ENCODE peak calls at places on chromosome 3, in six cellular contexts. One of them, this sample, is unnamed.

GRCh38 chr3:53079791-53080555 is 34.1 kb upstream of the SFMBT1 start:
- DNase-seq in colonic mucosa: no peak
- DNase-seq in heart right ventricle: no peak
- DNase-seq in lower lobe of right lung: no peak
- DNase-seq in GM23338: no peak
- DNase-seq in cardiac muscle cell: no peak
- DNase-seq in this sample: no peak

GRCh38 chr3:37114251-37115145 is 59.9 kb downstream of the LRRFIP2 start:
- DNase-seq in heart right ventricle: no peak
- DNase-seq in GM23338: no peak
- DNase-seq in cardiac muscle cell: peak; percentile 83
- DNase-seq in lower lobe of right lung: no peak
- DNase-seq in colonic mucosa: no peak
- DNase-seq in this sample: no peak

GRCh38 chr3:193896419-193896818 is 239.5 kb upstream of the HES1 start:
- DNase-seq in heart right ventricle: no peak
- DNase-seq in lower lobe of right lung: no peak
- DNase-seq in colonic mucosa: no peak
- DNase-seq in GM23338: no peak
- DNase-seq in cardiac muscle cell: no peak
- DNase-seq in this sample: no peak

GRCh38 chr3:59257506-59257905 is 207.7 kb upstream of the CFAP20DC start:
- DNase-seq in GM23338: no peak
- DNase-seq in heart right ventricle: no peak
- DNase-seq in cardiac muscle cell: no peak
- DNase-seq in colonic mucosa: no peak
- DNase-seq in lower lobe of right lung: no peak
- DNase-seq in this sample: no peak

GRCh38 chr3:32865364-32865763 is 47.6 kb downstream of the TRIM71 start:
- DNase-seq in lower lobe of right lung: no peak
- DNase-seq in GM23338: no peak
- DNase-seq in cardiac muscle cell: peak; percentile 37
- DNase-seq in colonic mucosa: no peak
- DNase-seq in heart right ventricle: no peak
- DNase-seq in this sample: peak; percentile 32

GRCh38 chr3:134711284-134711683 is 60.5 kb upstream of the KY start:
- DNase-seq in cardiac muscle cell: no peak
- DNase-seq in lower lobe of right lung: no peak
- DNase-seq in GM23338: no peak
- DNase-seq in heart right ventricle: no peak
- DNase-seq in colonic mucosa: no peak
- DNase-seq in this sample: no peak

GRCh38 chr3:107738486-107739183 is 215.9 kb downstream of the BBX start:
- DNase-seq in GM23338: no peak
- DNase-seq in heart right ventricle: no peak
- DNase-seq in cardiac muscle cell: no peak
- DNase-seq in colonic mucosa: no peak
- DNase-seq in lower lobe of right lung: no peak
- DNase-seq in this sample: no peak

GRCh38 chr3:28726840-28727239 is 378.2 kb upstream of the AZI2 start:
- DNase-seq in colonic mucosa: peak; percentile 63
- DNase-seq in cardiac muscle cell: peak; percentile 65
- DNase-seq in heart right ventricle: peak; percentile 23
- DNase-seq in lower lobe of right lung: peak; percentile 53
- DNase-seq in GM23338: peak; percentile 85
- DNase-seq in this sample: peak; percentile 56

GRCh38 chr3:186930143-186930638 is at the start of gene ST6GAL1:
- DNase-seq in GM23338: peak; percentile 93
- DNase-seq in colonic mucosa: peak; percentile 83
- DNase-seq in cardiac muscle cell: peak; percentile 83
- DNase-seq in lower lobe of right lung: peak; percentile 87
- DNase-seq in heart right ventricle: peak; percentile 76
- DNase-seq in this sample: peak; percentile 54

GRCh38 chr3:9135930-9136525 is 113.4 kb downstream of the SRGAP3 start:
- DNase-seq in heart right ventricle: no peak
- DNase-seq in GM23338: peak; percentile 80
- DNase-seq in cardiac muscle cell: no peak
- DNase-seq in colonic mucosa: no peak
- DNase-seq in lower lobe of right lung: no peak
- DNase-seq in this sample: no peak

GRCh38 chr3:126979076-126979628 is 3.8 kb upstream of the PLXNA1 start:
- DNase-seq in GM23338: no peak
- DNase-seq in cardiac muscle cell: no peak
- DNase-seq in lower lobe of right lung: no peak
- DNase-seq in heart right ventricle: no peak
- DNase-seq in colonic mucosa: no peak
- DNase-seq in this sample: no peak

GRCh38 chr3:28745904-28746617 is 397.4 kb upstream of the AZI2 start:
- DNase-seq in lower lobe of right lung: no peak
- DNase-seq in GM23338: no peak
- DNase-seq in heart right ventricle: peak; percentile 38
- DNase-seq in colonic mucosa: no peak
- DNase-seq in cardiac muscle cell: peak; percentile 51
- DNase-seq in this sample: no peak

GRCh38 chr3:31198890-31199289 is 304.4 kb upstream of the GADL1 start:
- DNase-seq in lower lobe of right lung: no peak
- DNase-seq in heart right ventricle: no peak
- DNase-seq in colonic mucosa: no peak
- DNase-seq in GM23338: no peak
- DNase-seq in cardiac muscle cell: no peak
- DNase-seq in this sample: no peak

GRCh38 chr3:86147119-86147518 is 843.8 kb downstream of the VGLL3 start:
- DNase-seq in lower lobe of right lung: no peak
- DNase-seq in colonic mucosa: no peak
- DNase-seq in heart right ventricle: no peak
- DNase-seq in GM23338: peak; percentile 39
- DNase-seq in cardiac muscle cell: no peak
- DNase-seq in this sample: peak; percentile 5

GRCh38 chr3:41477399-41478014 is 278.2 kb downstream of the CTNNB1 start:
- DNase-seq in lower lobe of right lung: no peak
- DNase-seq in colonic mucosa: no peak
- DNase-seq in cardiac muscle cell: no peak
- DNase-seq in GM23338: no peak
- DNase-seq in heart right ventricle: no peak
- DNase-seq in this sample: peak; percentile 26

GRCh38 chr3:55362206-55362960 is 124.7 kb downstream of the WNT5A start:
- DNase-seq in heart right ventricle: no peak
- DNase-seq in colonic mucosa: no peak
- DNase-seq in lower lobe of right lung: no peak
- DNase-seq in GM23338: no peak
- DNase-seq in cardiac muscle cell: peak; percentile 14
- DNase-seq in this sample: no peak

GRCh38 chr3:51621091-51621892 is 49.8 kb upstream of the TEX264 start:
- DNase-seq in colonic mucosa: no peak
- DNase-seq in heart right ventricle: no peak
- DNase-seq in lower lobe of right lung: no peak
- DNase-seq in GM23338: no peak
- DNase-seq in cardiac muscle cell: peak; percentile 58
- DNase-seq in this sample: no peak

GRCh38 chr3:119322523-119323400 is 28.6 kb downstream of the ARHGAP31 start:
- DNase-seq in colonic mucosa: peak; percentile 76
- DNase-seq in GM23338: peak; percentile 90
- DNase-seq in heart right ventricle: peak; percentile 89
- DNase-seq in cardiac muscle cell: peak; percentile 85
- DNase-seq in lower lobe of right lung: peak; percentile 93
- DNase-seq in this sample: peak; percentile 92

GRCh38 chr3:50287262-50287661 is 5.0 kb downstream of the IFRD2 start:
- DNase-seq in cardiac muscle cell: no peak
- DNase-seq in colonic mucosa: no peak
- DNase-seq in heart right ventricle: peak; percentile 61
- DNase-seq in GM23338: no peak
- DNase-seq in lower lobe of right lung: no peak
- DNase-seq in this sample: no peak

GRCh38 chr3:33645060-33645841 is 72.8 kb downstream of the CLASP2 start:
- DNase-seq in heart right ventricle: no peak
- DNase-seq in cardiac muscle cell: peak; percentile 54
- DNase-seq in colonic mucosa: no peak
- DNase-seq in lower lobe of right lung: no peak
- DNase-seq in GM23338: peak; percentile 59
- DNase-seq in this sample: peak; percentile 13

GRCh38 chr3:101976473-101976872 is 127.2 kb downstream of the NFKBIZ start:
- DNase-seq in heart right ventricle: no peak
- DNase-seq in colonic mucosa: no peak
- DNase-seq in GM23338: no peak
- DNase-seq in lower lobe of right lung: no peak
- DNase-seq in cardiac muscle cell: peak; percentile 70
- DNase-seq in this sample: no peak

GRCh38 chr3:73772599-73772998 is 147.9 kb upstream of the PDZRN3 start:
- DNase-seq in colonic mucosa: no peak
- DNase-seq in heart right ventricle: no peak
- DNase-seq in lower lobe of right lung: no peak
- DNase-seq in GM23338: no peak
- DNase-seq in cardiac muscle cell: no peak
- DNase-seq in this sample: no peak

GRCh38 chr3:24683511-24684384 is 189.1 kb upstream of the THRB start:
- DNase-seq in lower lobe of right lung: no peak
- DNase-seq in heart right ventricle: peak; percentile 19
- DNase-seq in colonic mucosa: peak; percentile 24
- DNase-seq in GM23338: peak; percentile 72
- DNase-seq in cardiac muscle cell: peak; percentile 80
- DNase-seq in this sample: peak; percentile 82

GRCh38 chr3:137766069-137766960 is 2.2 kb downstream of the SOX14 start:
- DNase-seq in colonic mucosa: no peak
- DNase-seq in cardiac muscle cell: no peak
- DNase-seq in GM23338: peak; percentile 70
- DNase-seq in heart right ventricle: no peak
- DNase-seq in lower lobe of right lung: no peak
- DNase-seq in this sample: no peak
- H3K4me1 ChIP-seq in colonic mucosa: no peaks in the 10 kb centered on the region
- H3K4me1 ChIP-seq in cardiac muscle cell: peaks cover 10% of the 10 kb centered on the region
- H3K4me1 ChIP-seq in GM23338: peaks cover 70% of the 10 kb centered on the region
- H3K4me1 ChIP-seq in heart right ventricle: peaks cover 40% of the 10 kb centered on the region
- H3K4me1 ChIP-seq in lower lobe of right lung: peaks cover 48% of the 10 kb centered on the region
- H3K4me1 ChIP-seq in this sample: peaks cover 31% of the 10 kb centered on the region

DNA sequence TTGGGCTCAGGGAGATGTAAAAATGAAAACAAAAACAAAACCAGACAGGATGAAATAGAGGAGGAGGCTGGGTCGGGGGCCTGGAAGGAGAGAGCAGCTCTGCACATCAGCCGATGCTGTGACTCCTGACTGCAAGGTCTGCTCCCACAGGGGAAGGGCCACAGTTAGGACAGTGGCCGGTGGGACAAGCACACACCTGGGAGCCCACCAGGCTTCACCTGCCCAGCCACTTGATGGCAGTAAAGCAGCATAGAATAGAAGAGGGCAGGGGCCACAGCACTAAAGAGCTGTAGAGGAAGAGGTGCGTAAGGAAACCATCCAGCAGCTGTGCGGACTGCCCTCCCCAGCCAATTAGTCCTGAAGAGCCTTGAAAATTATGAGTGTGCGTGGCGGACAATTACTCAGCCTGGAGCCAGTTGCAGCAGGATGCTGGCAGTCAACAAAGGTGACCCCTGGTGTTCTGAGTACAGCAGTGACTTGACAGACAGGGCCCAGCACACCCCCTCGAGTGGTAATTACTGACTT is 29.8 kb downstream of the ALS2CL start:
- DNase-seq in colonic mucosa: peak; percentile 16
- DNase-seq in lower lobe of right lung: peak; percentile 15
- DNase-seq in cardiac muscle cell: no peak
- DNase-seq in heart right ventricle: peak; percentile 34
- DNase-seq in GM23338: peak; percentile 56
- DNase-seq in this sample: peak; percentile 43
- TF ChIP-seq CTCF in colonic mucosa: no peak
- TF ChIP-seq CTCF in lower lobe of right lung: no peak
- TF ChIP-seq CTCF in cardiac muscle cell: no peak
- TF ChIP-seq CTCF in heart right ventricle: peak; percentile 31
- TF ChIP-seq CTCF in GM23338: peak; percentile 79
- TF ChIP-seq CTCF in this sample: peak; percentile 29

DNA sequence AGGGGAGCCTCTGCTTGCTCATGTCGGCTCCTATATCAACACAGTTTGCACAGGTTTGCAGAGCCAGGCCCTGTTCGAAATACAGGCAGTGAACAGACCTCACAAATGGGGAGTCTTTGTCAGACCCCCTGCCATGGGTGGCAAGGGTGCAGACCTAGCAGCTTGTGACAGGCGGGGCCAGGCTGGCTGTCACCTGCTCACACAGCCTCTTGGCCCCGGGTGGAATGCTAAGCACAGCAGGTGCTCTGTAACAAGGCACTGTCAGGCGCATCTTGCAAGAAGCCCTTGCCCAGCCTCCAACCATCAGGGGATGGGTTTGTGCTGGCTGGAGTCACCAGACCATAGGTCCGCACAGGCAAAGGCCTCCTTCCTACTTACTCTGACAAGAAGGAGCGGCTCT is 47.3 kb downstream of the BDH1 start:
- DNase-seq in GM23338: no peak
- DNase-seq in lower lobe of right lung: no peak
- DNase-seq in heart right ventricle: no peak
- DNase-seq in colonic mucosa: no peak
- DNase-seq in cardiac muscle cell: no peak
- DNase-seq in this sample: no peak
- H3K27ac ChIP-seq in GM23338: no peak overlapping the region
- H3K27ac ChIP-seq in lower lobe of right lung: no peak overlapping the region
- H3K27ac ChIP-seq in heart right ventricle: no peak overlapping the region
- H3K27ac ChIP-seq in colonic mucosa: no peak overlapping the region
- H3K27ac ChIP-seq in cardiac muscle cell: no peak overlapping the region
- H3K27ac ChIP-seq in this sample: no peak overlapping the region

GRCh38 chr3:136186850-136187249 is 9.3 kb downstream of the MSL2 start:
- DNase-seq in colonic mucosa: no peak
- DNase-seq in heart right ventricle: no peak
- DNase-seq in cardiac muscle cell: peak; percentile 40
- DNase-seq in GM23338: no peak
- DNase-seq in lower lobe of right lung: no peak
- DNase-seq in this sample: no peak
- H3K4me1 ChIP-seq in colonic mucosa: peaks cover 13% of the 10 kb centered on the region
- H3K4me1 ChIP-seq in heart right ventricle: peaks cover 96% of the 10 kb centered on the region
- H3K4me1 ChIP-seq in cardiac muscle cell: no peaks in the 10 kb centered on the region
- H3K4me1 ChIP-seq in GM23338: peaks cover 58% of the 10 kb centered on the region
- H3K4me1 ChIP-seq in lower lobe of right lung: peaks cover 94% of the 10 kb centered on the region
- H3K4me1 ChIP-seq in this sample: peaks cover 32% of the 10 kb centered on the region

GRCh38 chr3:160648701-160649100 is 28.3 kb upstream of the ARL14 start:
- DNase-seq in heart right ventricle: no peak
- DNase-seq in lower lobe of right lung: no peak
- DNase-seq in cardiac muscle cell: no peak
- DNase-seq in GM23338: no peak
- DNase-seq in colonic mucosa: no peak
- DNase-seq in this sample: no peak

GRCh38 chr3:160649596-160649995 is 27.4 kb upstream of the ARL14 start:
- DNase-seq in lower lobe of right lung: no peak
- DNase-seq in heart right ventricle: no peak
- DNase-seq in cardiac muscle cell: no peak
- DNase-seq in colonic mucosa: no peak
- DNase-seq in GM23338: no peak
- DNase-seq in this sample: no peak

GRCh38 chr3:160653514-160653913 is 23.4 kb upstream of the ARL14 start:
- DNase-seq in colonic mucosa: no peak
- DNase-seq in GM23338: no peak
- DNase-seq in heart right ventricle: no peak
- DNase-seq in lower lobe of right lung: no peak
- DNase-seq in cardiac muscle cell: no peak
- DNase-seq in this sample: no peak
- TF ChIP-seq CTCF in colonic mucosa: peak; percentile 18
- TF ChIP-seq CTCF in GM23338: no peak
- TF ChIP-seq CTCF in heart right ventricle: no peak
- TF ChIP-seq CTCF in lower lobe of right lung: no peak
- TF ChIP-seq CTCF in cardiac muscle cell: no peak
- TF ChIP-seq CTCF in this sample: no peak

DNA sequence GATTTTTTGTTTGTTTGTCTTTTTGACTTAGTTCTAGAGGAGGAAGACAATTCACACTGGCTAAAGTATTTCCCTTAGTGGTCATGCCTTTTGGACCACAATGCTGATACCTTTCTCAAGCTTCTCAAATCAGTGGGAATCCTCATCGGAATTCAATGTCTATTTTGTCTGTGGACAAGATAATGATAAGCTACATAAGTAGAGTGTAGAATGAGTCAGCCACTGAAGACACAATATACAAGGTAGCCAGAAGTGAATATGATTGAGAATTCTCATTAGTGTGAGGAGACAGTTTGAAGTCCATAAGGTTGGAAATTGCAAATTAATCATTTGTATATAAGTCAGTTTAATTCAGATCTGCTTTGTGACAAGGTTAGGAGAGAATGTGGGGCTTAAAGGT is 4.1 kb downstream of the ARPP21 start:
- DNase-seq in GM23338: no peak
- DNase-seq in cardiac muscle cell: no peak
- DNase-seq in lower lobe of right lung: no peak
- DNase-seq in colonic mucosa: no peak
- DNase-seq in heart right ventricle: no peak
- DNase-seq in this sample: no peak
- H3K27ac ChIP-seq in GM23338: no peak overlapping the region
- H3K27ac ChIP-seq in cardiac muscle cell: no peak overlapping the region
- H3K27ac ChIP-seq in lower lobe of right lung: no peak overlapping the region
- H3K27ac ChIP-seq in colonic mucosa: no peak overlapping the region
- H3K27ac ChIP-seq in heart right ventricle: no peak overlapping the region
- H3K27ac ChIP-seq in this sample: no peak overlapping the region